ENCODE peak calls at places on chromosomes 13 and 19, in eight cellular contexts. V, Z, Y, K, J, N, E and F are unnamed samples. For H3K36me3, the result is how much of the 10 kb centered on the place peaks cover.

GRCh38 chr19:46224773-46225172 is 4.8 kb upstream of the IGFL1 start:
- DNase-seq in Y (no peak), N (no peak), E (no peak), V (no peak), K (no peak), Z (peak), J (no peak), F (no peak)

GRCh38 chr19:47601180-47601904 is 7.6 kb upstream of the BICRA start:
- DNase-seq in K (no peak), J (no peak), E (no peak), Y (no peak), V (no peak), N (no peak), Z (peak), F (no peak)

GRCh38 chr19:29609636-29610035 is 3.6 kb downstream of the POP4 start:
- DNase-seq in V (no peak), Y (no peak), Z (no peak), N (no peak), E (no peak), K (no peak), J (no peak), F (no peak)

GRCh38 chr19:44975444-44975843 is 20.3 kb downstream of the CLPTM1 start:
- DNase-seq in E (no peak), Z (no peak), J (no peak), V (no peak), K (no peak), Y (no peak), N (no peak), F (no peak)

GRCh38 chr19:4097501-4097900 is 26.4 kb downstream of the MAP2K2 start:
- DNase-seq in E (no peak), Y (no peak), J (peak), Z (no peak), V (no peak), N (no peak), K (peak), F (peak)

GRCh38 chr13:27334774-27335490 is 64.3 kb downstream of the RASL11A start:
- DNase-seq in V (no peak), K (no peak), N (peak), Y (no peak), J (no peak), E (no peak), Z (no peak), F (no peak)

GRCh38 chr13:58823701-58824100 is 1192.2 kb downstream of the PCDH17 start:
- DNase-seq in K (no peak), Z (no peak), E (no peak), J (no peak), N (no peak), Y (no peak), V (no peak), F (no peak)

GRCh38 chr13:99642006-99642405 is 140.7 kb downstream of the TM9SF2 start:
- DNase-seq in Z (no peak), Y (no peak), V (no peak), J (no peak), K (no peak), N (no peak), E (no peak), F (no peak)

GRCh38 chr19:48673436-48674100 is 751 bp upstream of the NTN5 start:
- DNase-seq in K (no peak), N (no peak), E (no peak), Z (no peak), J (no peak), V (no peak), Y (no peak), F (no peak)

GRCh38 chr19:49869009-49869483 is 1.7 kb upstream of the PNKP start:
- DNase-seq in V (no peak), K (no peak), Y (no peak), E (no peak), J (no peak), N (no peak), Z (no peak), F (no peak)

GRCh38 chr13:87129602-87130300 is 541.4 kb upstream of the SLITRK5 start:
- DNase-seq in Y (no peak), Z (no peak), V (no peak), E (no peak), K (no peak), N (peak), J (no peak), F (no peak)

GRCh38 chr19:55091955-55092354 is 16.3 kb downstream of the EPS8L1 start:
- DNase-seq in Z (no peak), J (no peak), N (no peak), E (no peak), V (no peak), K (no peak), Y (no peak), F (no peak)

GRCh38 chr13:61162106-61162505 is 253.5 kb downstream of the PCDH20 start:
- DNase-seq in K (no peak), J (no peak), Y (no peak), Z (no peak), E (no peak), N (no peak), V (no peak), F (no peak)

GRCh38 chr13:48251616-48252081 is 18.6 kb downstream of the ITM2B start:
- DNase-seq in J (no peak), E (no peak), Z (no peak), Y (no peak), K (no peak), N (peak), V (no peak), F (no peak)

GRCh38 chr19:17829855-17830566 is 8.7 kb upstream of the INSL3 start:
- DNase-seq in Y (no peak), V (no peak), Z (peak), J (no peak), K (no peak), N (peak), E (no peak), F (no peak)

GRCh38 chr19:7928741-7929701 is 3.1 kb upstream of the CTXN1 start:
- DNase-seq in V (peak), J (peak), N (peak), K (no peak), Y (no peak), Z (peak), E (no peak), F (no peak)

GRCh38 chr19:11754663-11755062 is 12.1 kb upstream of the ZNF441 start:
- DNase-seq in E (no peak), Z (no peak), N (no peak), V (no peak), Y (no peak), K (no peak), J (no peak), F (no peak)

GRCh38 chr19:34364830-34365462 is at the start of gene GPI:
- DNase-seq in K (peak), E (peak), N (peak), Y (no peak), J (peak), Z (peak), V (peak), F (no peak)

GRCh38 chr13:102970542-102970941 is 95.7 kb downstream of the SLC10A2 start:
- DNase-seq in J (no peak), E (no peak), K (no peak), N (no peak), V (no peak), Y (no peak), Z (no peak), F (no peak)

GRCh38 chr13:51814825-51815650 is 11.1 kb upstream of the DHRS12 start:
- DNase-seq in J (peak), N (peak), Z (peak), K (peak), E (peak), V (no peak), Y (no peak), F (peak)

GRCh38 chr13:42110410-42111155 is 62.1 kb downstream of the DGKH start:
- DNase-seq in K (peak), N (peak), Z (no peak), E (no peak), Y (no peak), J (no peak), V (no peak), F (no peak)

GRCh38 chr13:75864718-75865117 is 228.6 kb downstream of the LMO7 start:
- DNase-seq in J (no peak), Y (no peak), N (peak), Z (no peak), E (no peak), K (no peak), V (no peak), F (no peak)

GRCh38 chr13:33953781-33954180 is 135.8 kb downstream of the RFC3 start:
- DNase-seq in K (no peak), Y (no peak), J (no peak), Z (no peak), E (no peak), N (no peak), V (no peak), F (no peak)

GRCh38 chr13:44972956-44973581 is 16.2 kb downstream of the NUFIP1 start:
- DNase-seq in N (peak), Y (no peak), E (no peak), V (no peak), J (no peak), K (no peak), Z (no peak), F (no peak)

GRCh38 chr13:26446751-26447150 is 110.7 kb upstream of the WASF3 start:
- DNase-seq in J (no peak), Y (no peak), E (no peak), N (no peak), K (no peak), Z (no peak), V (no peak), F (no peak)

GRCh38 chr13:69857188-69857821 is 250.3 kb upstream of the ATXN8OS start:
- DNase-seq in Z (no peak), E (no peak), Y (no peak), V (no peak), K (no peak), J (no peak), N (peak), F (no peak)

GRCh38 chr19:29971002-29971401 is 29.0 kb downstream of the URI1 start:
- DNase-seq in Z (no peak), N (no peak), K (no peak), E (no peak), Y (no peak), J (no peak), V (no peak), F (no peak)

GRCh38 chr19:36013280-36014028 is 559 bp downstream of the ALKBH6 start:
- DNase-seq in N (no peak), Z (no peak), V (no peak), E (no peak), K (no peak), Y (no peak), J (no peak), F (no peak)

GRCh38 chr13:69882451-69882850 is 225.2 kb upstream of the ATXN8OS start:
- DNase-seq in E (no peak), J (no peak), Y (no peak), Z (no peak), V (no peak), K (no peak), N (no peak), F (no peak)

GRCh38 chr19:1154731-1155351 is 19.2 kb downstream of the SBNO2 start:
- DNase-seq in J (peak), Y (no peak), V (peak), Z (peak), K (peak), E (peak), N (peak), F (peak)

GRCh38 chr19:15107056-15108010 is at the start of gene SYDE1:
- DNase-seq in Y (no peak), K (peak), Z (peak), J (no peak), V (no peak), N (peak), E (no peak), F (peak)

GRCh38 chr19:579111-579841 is 6.9 kb downstream of the BSG start:
- DNase-seq in Z (no peak), K (no peak), J (no peak), Y (no peak), E (no peak), V (no peak), N (no peak), F (no peak)

GRCh38 chr13:112972867-112973576 is 4.0 kb downstream of the MCF2L start:
- DNase-seq in E (peak), K (no peak), Z (peak), J (no peak), N (no peak), V (peak), Y (no peak), F (no peak)

GRCh38 chr13:25018729-25019115 is 77.2 kb upstream of the PABPC3 start:
- DNase-seq in Y (no peak), Z (no peak), E (no peak), K (no peak), J (no peak), N (no peak), V (no peak), F (no peak)

GRCh38 chr19:30268601-30269000 is 103.6 kb upstream of the ZNF536 start:
- DNase-seq in N (no peak), E (no peak), J (no peak), Y (no peak), Z (no peak), K (no peak), V (no peak), F (no peak)

GRCh38 chr13:94739235-94739634 is 26.9 kb upstream of the SOX21 start:
- DNase-seq in Z (no peak), N (no peak), V (no peak), J (no peak), E (no peak), K (no peak), Y (no peak), F (no peak)

GRCh38 chr13:20566424-20566916 is 487 bp upstream of the IFT88 start:
- DNase-seq in J (no peak), K (no peak), Z (no peak), E (no peak), N (peak), V (no peak), Y (no peak), F (peak)

DNA sequence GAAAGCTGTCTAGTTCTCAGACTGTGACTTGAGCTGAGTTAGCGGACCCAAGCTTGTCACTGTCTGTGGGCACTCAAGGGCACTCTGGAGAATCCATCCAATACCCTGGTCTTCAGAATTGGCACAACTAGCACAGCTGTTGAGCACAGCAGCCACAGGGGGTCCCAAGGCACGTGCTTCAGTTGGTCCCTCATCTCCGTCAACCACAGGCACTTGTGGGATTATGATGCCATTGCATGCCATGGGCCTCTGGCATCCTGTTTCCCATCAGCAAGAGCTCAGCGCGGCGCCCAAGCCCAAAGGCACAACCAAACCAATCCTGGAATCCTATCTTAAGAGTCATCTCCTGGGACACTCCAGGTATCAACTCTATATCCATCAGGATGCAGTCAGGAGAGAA is 3.7 kb upstream of the B3GNT8 start:
- DNase-seq in Y (no peak), E (no peak), J (no peak), Z (no peak), N (no peak), K (no peak), V (no peak), F (no peak)
- H3K27ac ChIP-seq in Y (no peak), E (no peak), J (peak), Z (no peak), N (no peak), K (peak), V (no peak), F (peak)

GRCh38 chr13:114313061-114313860 is 1.0 kb upstream of the CHAMP1 start:
- DNase-seq in J (no peak), E (no peak), Z (peak), N (peak), V (no peak), K (no peak), Y (no peak), F (no peak)

GRCh38 chr13:114311387-114311786 is 2.9 kb upstream of the CHAMP1 start:
- DNase-seq in V (no peak), Y (no peak), Z (no peak), K (no peak), N (no peak), J (no peak), E (no peak), F (no peak)

GRCh38 chr13:114315074-114315785 is 927 bp downstream of the CHAMP1 start:
- DNase-seq in V (no peak), K (no peak), Y (no peak), Z (no peak), E (no peak), N (no peak), J (no peak), F (no peak)

GRCh38 chr13:114311908-114312307 is 2.4 kb upstream of the CHAMP1 start:
- DNase-seq in Z (no peak), E (no peak), V (no peak), Y (no peak), N (no peak), J (no peak), K (no peak), F (no peak)

DNA sequence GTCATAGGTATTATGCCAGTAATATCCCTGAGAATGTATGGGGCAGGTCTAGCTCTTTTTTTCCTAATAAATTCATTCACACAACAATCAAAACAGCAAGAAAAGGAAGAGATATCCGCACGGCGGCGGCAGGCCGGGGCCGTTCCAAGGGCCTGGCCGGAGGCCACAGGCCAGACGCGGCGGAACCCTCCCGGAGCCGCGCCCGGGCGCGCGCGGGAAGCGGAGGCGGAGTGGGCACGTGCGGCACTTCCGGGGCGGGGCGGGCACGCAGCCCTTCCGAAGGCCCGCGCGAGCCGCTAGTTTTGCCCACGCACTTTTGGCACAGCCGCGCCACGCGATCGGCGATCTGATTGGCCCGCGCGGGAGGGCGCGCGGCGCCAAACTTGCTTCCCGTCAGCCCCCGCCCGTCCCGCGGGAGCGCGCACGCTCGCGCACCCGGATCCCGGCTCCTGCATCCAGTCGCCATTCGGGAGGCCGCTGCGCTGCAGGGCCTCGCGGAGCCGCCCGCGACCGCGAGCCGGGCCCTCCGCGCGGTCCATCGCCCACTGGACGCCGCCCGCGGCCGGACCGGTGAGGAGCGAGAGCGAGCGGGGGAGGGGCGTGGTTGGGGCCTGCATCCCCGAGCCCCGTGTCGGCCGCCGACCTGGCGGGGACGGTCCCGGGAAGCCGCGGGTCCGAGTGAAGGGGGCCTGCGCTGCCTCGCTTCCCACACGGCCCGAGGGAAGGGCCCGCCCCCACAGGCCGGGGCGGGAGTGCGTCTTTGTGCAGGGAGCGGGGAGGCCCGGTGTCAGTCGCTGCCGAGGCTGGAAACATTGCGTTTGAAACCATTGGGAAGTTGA is at the start of gene CHAMP1:
- DNase-seq in E (peak), K (peak), Z (peak), N (peak), Y (peak), V (peak), J (peak), F (peak)
- TF ChIP-seq CTCF in E (no peak), K (no peak), Z (no peak), N (no peak), Y (no peak), V (no peak), J (no peak), F (peak)

DNA sequence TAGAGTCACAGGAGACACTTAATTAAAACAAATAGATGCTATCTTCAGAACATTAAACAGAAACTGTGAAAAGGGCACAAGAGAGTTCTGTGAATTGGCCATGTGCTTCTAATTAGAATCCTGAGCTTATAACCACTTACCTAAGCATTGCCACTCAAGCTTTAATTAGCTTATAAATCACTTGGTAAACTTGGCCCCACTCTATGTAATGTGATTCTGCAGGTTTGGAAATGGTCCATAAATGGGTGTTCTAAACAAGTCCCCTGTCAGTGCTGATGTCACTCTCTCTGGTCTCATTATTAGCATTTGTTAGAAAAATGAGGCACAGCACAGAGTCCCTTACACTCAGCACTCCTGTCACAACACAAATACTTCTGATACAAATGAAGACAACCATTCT is 18.0 kb downstream of the ZNF91 start:
- DNase-seq in K (no peak), V (no peak), E (no peak), Y (no peak), N (no peak), Z (no peak), J (no peak), F (no peak)
- H3K36me3 ChIP-seq in K (under half), V (under half), E (under half), Y (half or more), N (under half), Z (half or more), J (half or more), F (under half)

DNA sequence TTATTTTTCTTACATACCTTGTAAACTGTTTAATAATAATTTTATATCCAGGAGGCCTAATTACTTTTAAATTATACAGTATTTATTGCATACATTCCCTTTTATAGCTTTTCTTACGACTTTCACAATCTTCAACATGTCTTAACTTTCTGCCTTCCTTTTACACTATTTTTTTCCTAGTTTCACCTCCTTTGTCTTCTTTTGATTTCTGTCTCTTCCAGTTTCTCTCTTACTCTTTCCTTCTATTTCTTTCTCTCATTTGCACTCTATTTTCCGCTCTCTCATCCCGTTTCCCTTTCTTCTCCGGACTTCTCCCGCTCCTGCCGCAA is 11.5 kb downstream of the ZNF552 start:
- DNase-seq in K (no peak), Z (no peak), E (no peak), J (no peak), V (no peak), Y (no peak), N (no peak), F (no peak)
- H3K27ac ChIP-seq in K (peak), Z (peak), E (peak), J (peak), V (peak), Y (peak), N (peak), F (peak)